ENCODE peak calls at places on chromosomes 12 and 14, in seven cellular contexts. S, U, I, K, L, D and F are unnamed samples.
A peak's percentile ranks its signal among the peaks of the same experiment; 100 is the strongest.

GRCh38 chr14:85909581-85909980 is 379.6 kb downstream of the FLRT2 start:
- DNase-seq in S (no peak), K (no peak), D (no peak), I (no peak), U (no peak), L (no peak), F (no peak)

GRCh38 chr12:111430418-111431353 is 25.0 kb downstream of the SH2B3 start:
- DNase-seq in U (no peak), I (no peak), K (no peak), L (no peak), S (no peak), D (no peak), F (no peak)

GRCh38 chr14:51849095-51849494 is 11.3 kb upstream of the GNG2 start:
- DNase-seq in U (no peak), K (no peak), L (no peak), S (peak; percentile 65), I (no peak), D (no peak), F (no peak)

GRCh38 chr14:20631821-20632389 is 9.6 kb downstream of the OR6S1 start:
- DNase-seq in D (no peak), S (peak; percentile 50), U (peak; percentile 78), I (peak; percentile 57), K (no peak), L (no peak), F (peak; percentile 14)

GRCh38 chr12:3574986-3575385 is 84.0 kb downstream of the PRMT8 start:
- DNase-seq in S (no peak), L (no peak), K (no peak), U (no peak), D (no peak), I (no peak), F (no peak)

GRCh38 chr14:72781476-72782181 is 112.3 kb downstream of the DPF3 start:
- DNase-seq in K (no peak), L (no peak), S (peak; percentile 17), D (no peak), I (peak; percentile 84), U (no peak), F (no peak)

GRCh38 chr14:94103554-94104165 is 6.9 kb upstream of the IFI27 start:
- DNase-seq in L (no peak), K (no peak), U (no peak), I (no peak), D (no peak), S (no peak), F (no peak)

GRCh38 chr12:121992059-121992879 is 29.4 kb upstream of the BCL7A start:
- DNase-seq in U (no peak), K (no peak), S (peak; percentile 100), I (peak; percentile 97), L (no peak), D (no peak), F (peak; percentile 4)

GRCh38 chr12:11863478-11863906 is 207.2 kb upstream of the BCL2L14 start:
- DNase-seq in D (no peak), L (no peak), I (peak; percentile 48), S (no peak), U (peak; percentile 22), K (no peak), F (peak; percentile 17)

GRCh38 chr14:59435987-59436386 is 29.2 kb downstream of the GPR135 start:
- DNase-seq in I (no peak), S (no peak), D (no peak), K (no peak), L (no peak), U (no peak), F (no peak)

GRCh38 chr14:77212933-77213656 is 31.5 kb downstream of the TMEM63C start:
- DNase-seq in K (peak; percentile 80), S (peak; percentile 64), D (peak; percentile 20), L (no peak), U (no peak), I (no peak), F (no peak)

GRCh38 chr12:90060031-90060430 is 351.4 kb upstream of the ATP2B1 start:
- DNase-seq in U (no peak), K (no peak), D (no peak), L (no peak), S (no peak), I (no peak), F (no peak)

GRCh38 chr14:56487761-56488160 is 91.8 kb upstream of the TMEM260 start:
- DNase-seq in K (no peak), I (peak; percentile 24), S (peak; percentile 96), L (no peak), U (no peak), D (no peak), F (no peak)

GRCh38 chr12:110937104-110937641 is 16.8 kb upstream of the MYL2 start:
- DNase-seq in D (peak; percentile 89), L (peak; percentile 89), U (peak; percentile 15), S (peak; percentile 43), I (peak; percentile 17), K (peak; percentile 51), F (no peak)

GRCh38 chr14:63288853-63289252 is 29.9 kb downstream of the GPHB5 start:
- DNase-seq in S (no peak), U (no peak), K (no peak), L (no peak), I (no peak), D (no peak), F (no peak)

GRCh38 chr14:89681086-89682018 is 264.3 kb upstream of the FOXN3 start:
- DNase-seq in D (no peak), S (no peak), K (no peak), L (no peak), U (no peak), I (no peak), F (peak; percentile 19)

GRCh38 chr12:38175538-38175937 is 141.0 kb upstream of the ALG10B start:
- DNase-seq in S (peak; percentile 42), D (no peak), K (no peak), I (no peak), L (no peak), U (no peak), F (no peak)

GRCh38 chr12:129964300-129964699 is 60.5 kb upstream of the TMEM132D start:
- DNase-seq in K (no peak), S (no peak), I (no peak), U (no peak), L (no peak), D (no peak), F (no peak)

GRCh38 chr12:116677202-116677651 is 60.6 kb downstream of the SPRING1 start:
- DNase-seq in K (no peak), L (no peak), S (no peak), I (no peak), D (no peak), U (no peak), F (no peak)

GRCh38 chr14:45251912-45252311 is 1.1 kb downstream of the MIS18BP1 start:
- DNase-seq in K (peak; percentile 33), I (peak; percentile 15), U (no peak), L (no peak), S (peak; percentile 40), D (no peak), F (no peak)

GRCh38 chr12:1517007-1517406 is 77.4 kb downstream of the FBXL14 start:
- DNase-seq in K (no peak), S (peak; percentile 95), D (peak; percentile 71), L (no peak), I (peak; percentile 97), U (no peak), F (no peak)

GRCh38 chr12:106646472-106646871 is 63.7 kb downstream of the RFX4 start:
- DNase-seq in D (no peak), K (no peak), I (no peak), L (no peak), S (peak; percentile 15), U (no peak), F (no peak)

GRCh38 chr14:90301122-90301521 is 30.6 kb downstream of the NRDE2 start:
- DNase-seq in D (no peak), L (no peak), I (no peak), U (no peak), S (no peak), K (no peak), F (no peak)

GRCh38 chr12:45688188-45688587 is 41.3 kb upstream of the ARID2 start:
- DNase-seq in D (no peak), I (no peak), U (no peak), K (no peak), L (no peak), S (no peak), F (no peak)

GRCh38 chr14:68712703-68713370 is 80.0 kb downstream of the ZFP36L1 start:
- DNase-seq in K (no peak), L (no peak), D (no peak), U (no peak), I (no peak), S (no peak), F (no peak)

GRCh38 chr12:69933115-69933552 is 108.1 kb downstream of the MYRFL start:
- DNase-seq in K (no peak), D (peak; percentile 93), S (no peak), U (no peak), I (no peak), L (peak; percentile 61), F (no peak)

GRCh38 chr14:56172074-56172473 is 53.9 kb downstream of the PELI2 start:
- DNase-seq in S (no peak), L (no peak), U (no peak), I (no peak), K (no peak), D (no peak), F (no peak)

GRCh38 chr12:51827925-51828818 is 20.3 kb downstream of the FIGNL2 start:
- DNase-seq in K (peak; percentile 36), U (no peak), L (no peak), S (peak; percentile 82), I (peak; percentile 33), D (no peak), F (no peak)